ENCODE peak calls at places on chromosome 21, in six cellular contexts. K, T, W, C, D and S are unnamed samples.

GRCh38 chr21:33811147-33812024 is 104.2 kb downstream of the ATP5PO start:
- DNase-seq in K (no peak), T (no peak), W (no peak), C (no peak), D (no peak), S (no peak)

GRCh38 chr21:19767546-19767945 is 1230.7 kb upstream of the NCAM2 start:
- DNase-seq in K (no peak), T (no peak), W (no peak), C (no peak), D (no peak), S (no peak)

GRCh38 chr21:43974791-43975468 is 37.2 kb upstream of the TRAPPC10 start:
- DNase-seq in K (no peak), T (no peak), W (no peak), C (no peak), D (no peak), S (no peak)

GRCh38 chr21:38952890-38953289 is 147.2 kb downstream of the ETS2 start:
- DNase-seq in K (no peak), T (no peak), W (no peak), C (no peak), D (peak), S (no peak)

GRCh38 chr21:34543017-34543416 is 31.0 kb upstream of the KCNE1 start:
- DNase-seq in K (no peak), T (no peak), W (no peak), C (no peak), D (no peak), S (no peak)

GRCh38 chr21:36589352-36589971 is 109.5 kb upstream of the SIM2 start:
- DNase-seq in K (peak), T (peak), W (no peak), C (peak), D (peak), S (peak)

GRCh38 chr21:25949701-25950100 is 214.9 kb downstream of the GABPA start:
- DNase-seq in K (no peak), T (no peak), W (peak), C (no peak), D (no peak), S (no peak)

GRCh38 chr21:34582506-34583150 is 32.3 kb downstream of the RCAN1 start:
- DNase-seq in K (peak), T (no peak), W (no peak), C (peak), D (peak), S (peak)

GRCh38 chr21:37041706-37042271 is 31.1 kb downstream of the PIGP start:
- DNase-seq in K (no peak), T (no peak), W (no peak), C (no peak), D (no peak), S (no peak)